ENCODE peak calls at places on chromosomes 16 and 17, in four cellular contexts. I is osteocyte, O is T-helper 17 cell, P is cardiac fibroblast. X is an unnamed sample.

GRCh38 chr16:58433569-58433951 is 41.3 kb downstream of the GINS3 start:
- DNase-seq in I (no peak), O (no peak), P (no peak), X (no peak)

GRCh38 chr16:2284001-2284770 is 16.3 kb upstream of the RNPS1 start:
- DNase-seq in I (no peak), O (no peak), P (no peak), X (no peak)

GRCh38 chr17:22703786-22704441 is 1011.6 kb downstream of the KCNJ18 start:
- DNase-seq in I (peak; percentile 76), O (no peak), P (no peak), X (no peak)

GRCh38 chr16:27179500-27180072 is 23.7 kb upstream of the KDM8 start:
- DNase-seq in I (peak; percentile 87), O (peak; percentile 67), P (peak; percentile 76), X (peak; percentile 71)

GRCh38 chr16:17331071-17331521 is 139.7 kb downstream of the XYLT1 start:
- DNase-seq in I (no peak), O (no peak), P (no peak), X (peak; percentile 89)

GRCh38 chr17:48630009-48630924 is 4.1 kb upstream of the HOXB9 start:
- DNase-seq in I (no peak), O (no peak), P (no peak), X (no peak)

GRCh38 chr16:82016964-82017363 is 5.7 kb upstream of the SDR42E1 start:
- DNase-seq in I (no peak), O (no peak), P (peak; percentile 33), X (peak; percentile 75)

GRCh38 chr16:30724641-30725464 is 23.4 kb upstream of the PHKG2 start:
- DNase-seq in I (no peak), O (no peak), P (no peak), X (peak; percentile 26)

GRCh38 chr16:77117687-77118086 is 73.3 kb upstream of the MON1B start:
- DNase-seq in I (no peak), O (no peak), P (no peak), X (no peak)

GRCh38 chr16:88706965-88707871 is 915 bp downstream of the CTU2 start:
- DNase-seq in I (no peak), O (no peak), P (no peak), X (no peak)

GRCh38 chr16:49947907-49948678 is 76.9 kb upstream of the CNEP1R1 start:
- DNase-seq in I (no peak), O (no peak), P (no peak), X (no peak)

GRCh38 chr17:5115673-5116651 is at the start of gene USP6:
- DNase-seq in I (no peak), O (no peak), P (no peak), X (no peak)

GRCh38 chr17:28466521-28467048 is 6.9 kb upstream of the SLC13A2 start:
- DNase-seq in I (no peak), O (no peak), P (no peak), X (no peak)

GRCh38 chr17:28937044-28937729 is 14.1 kb downstream of the PHF12 start:
- DNase-seq in I (no peak), O (no peak), P (peak; percentile 69), X (peak; percentile 73)

GRCh38 chr17:83064021-83064731 is 15.2 kb upstream of the METRNL start:
- DNase-seq in I (no peak), O (no peak), P (no peak), X (no peak)

GRCh38 chr17:82374626-82375331 is 3.2 kb downstream of the UTS2R start:
- DNase-seq in I (no peak), O (no peak), P (no peak), X (no peak)

GRCh38 chr17:49570540-49571242 is 5.0 kb upstream of the NXPH3 start:
- DNase-seq in I (no peak), O (no peak), P (no peak), X (no peak)

GRCh38 chr17:2697611-2698162 is 13.9 kb downstream of the CLUH start:
- DNase-seq in I (peak; percentile 81), O (no peak), P (no peak), X (no peak)

GRCh38 chr17:29376667-29377268 is 13.4 kb upstream of the TAOK1 start:
- DNase-seq in I (peak; percentile 78), O (no peak), P (peak; percentile 91), X (peak; percentile 91)

GRCh38 chr17:41098476-41098875 is 534 bp upstream of the KRTAP4-8 start:
- DNase-seq in I (no peak), O (no peak), P (no peak), X (peak; percentile 47)

GRCh38 chr17:60863892-60864673 is 186.4 kb downstream of the BCAS3 start:
- DNase-seq in I (no peak), O (no peak), P (peak; percentile 25), X (peak; percentile 3)

GRCh38 chr16:4938683-4939030 is 1.7 kb upstream of the PPL start:
- DNase-seq in I (no peak), O (no peak), P (peak; percentile 30), X (peak; percentile 77)

GRCh38 chr16:84495506-84495905 is 9.0 kb downstream of the MEAK7 start:
- DNase-seq in I (no peak), O (no peak), P (no peak), X (no peak)

GRCh38 chr16:65124596-65124995 is 2.7 kb upstream of the CDH11 start:
- DNase-seq in I (no peak), O (no peak), P (no peak), X (no peak)

GRCh38 chr16:85395207-85395912 is 217.8 kb upstream of the GSE1 start:
- DNase-seq in I (peak; percentile 92), O (no peak), P (peak; percentile 98), X (peak; percentile 99)

GRCh38 chr16:37511-37910 is 15.9 kb downstream of the POLR3K start:
- DNase-seq in I (peak; percentile 30), O (no peak), P (no peak), X (peak; percentile 12)

GRCh38 chr17:1073241-1073962 is 76.5 kb downstream of the TIMM22 start:
- DNase-seq in I (no peak), O (no peak), P (no peak), X (no peak)

GRCh38 chr16:50245417-50246298 is 20.7 kb upstream of the ADCY7 start:
- DNase-seq in I (peak; percentile 76), O (no peak), P (peak; percentile 53), X (peak; percentile 89)

GRCh38 chr16:58970775-58971174 is 236.7 kb upstream of the GOT2 start:
- DNase-seq in I (no peak), O (no peak), P (no peak), X (peak; percentile 25)

GRCh38 chr17:78923660-78924453 is 1.3 kb downstream of the TIMP2 start:
- DNase-seq in I (no peak), O (peak; percentile 35), P (no peak), X (no peak)

GRCh38 chr16:3766177-3766576 is 48.9 kb upstream of the TRAP1 start:
- DNase-seq in I (no peak), O (no peak), P (no peak), X (no peak)

GRCh38 chr17:12789976-12790805 is 893 bp downstream of the ARHGAP44 start:
- DNase-seq in I (no peak), O (no peak), P (no peak), X (no peak)

GRCh38 chr16:85900031-85900792 is 1.2 kb downstream of the IRF8 start:
- DNase-seq in I (no peak), O (no peak), P (no peak), X (no peak)

GRCh38 chr17:21286771-21287702 is 2.5 kb downstream of the MAP2K3 start:
- DNase-seq in I (no peak), O (no peak), P (no peak), X (no peak)

GRCh38 chr17:3890082-3890892 is 2.6 kb downstream of the CAMKK1 start:
- DNase-seq in I (peak; percentile 93), O (no peak), P (peak; percentile 95), X (peak; percentile 96)

GRCh38 chr17:6470751-6471521 is 26.7 kb downstream of the PIMREG start:
- DNase-seq in I (no peak), O (no peak), P (no peak), X (no peak)

GRCh38 chr16:4323071-4323844 is 7.4 kb downstream of the GLIS2 start:
- DNase-seq in I (no peak), O (no peak), P (no peak), X (no peak)

GRCh38 chr16:80619824-80620223 is 79.0 kb downstream of the DYNLRB2 start:
- DNase-seq in I (no peak), O (no peak), P (no peak), X (no peak)

X was measured in fibroblast of mammary gland.